ENCODE peak calls at places on chromosomes 2 and 18, in six cellular contexts. D is CD8-positive, alpha-beta T cell; Y is cardiac muscle cell; K is mesendoderm; H is thoracic aorta; F is tibial artery. I is an unnamed sample. For H3K4me1, the result is how much of the 10 kb centered on the place peaks cover.

GRCh38 chr2:15890936-15891905 is 49.1 kb upstream of the MYCN start:
- DNase-seq in K (peak), F (no peak), H (no peak), Y (peak), D (no peak), I (no peak)

GRCh38 chr2:207214446-207214845 is 48.7 kb upstream of the KLF7 start:
- DNase-seq in D (no peak), K (no peak), H (no peak), Y (no peak), F (no peak), I (no peak)

GRCh38 chr2:7725132-7725849 is 808.1 kb downstream of the RNF144A start:
- DNase-seq in Y (peak), K (peak), F (no peak), H (no peak), D (peak), I (peak)

GRCh38 chr2:144671695-144672094 is 151.8 kb upstream of the ZEB2 start:
- DNase-seq in Y (no peak), F (no peak), K (no peak), D (no peak), H (no peak), I (no peak)

GRCh38 chr2:96538487-96539214 is 2.1 kb downstream of the ARID5A start:
- DNase-seq in D (peak), K (peak), Y (peak), H (peak), F (peak), I (peak)

GRCh38 chr2:45706028-45706427 is 54.6 kb downstream of the PRKCE start:
- DNase-seq in F (no peak), H (no peak), K (no peak), Y (no peak), D (no peak), I (no peak)

GRCh38 chr2:170665743-170666142 is 49.4 kb upstream of the SP5 start:
- DNase-seq in F (no peak), H (no peak), K (no peak), D (no peak), Y (no peak), I (no peak)

GRCh38 chr2:231935815-231936214 is 9.6 kb upstream of the NPPC start:
- DNase-seq in D (no peak), Y (no peak), F (no peak), K (no peak), H (no peak), I (no peak)

GRCh38 chr2:27378096-27378808 is 2.3 kb downstream of the ZNF513 start:
- DNase-seq in K (no peak), F (no peak), H (no peak), Y (no peak), D (peak), I (no peak)

GRCh38 chr2:147623328-147623727 is 221.5 kb upstream of the ACVR2A start:
- DNase-seq in Y (no peak), D (no peak), F (no peak), K (no peak), H (no peak), I (no peak)

GRCh38 chr2:45210466-45211195 is 201.4 kb upstream of the SIX2 start:
- DNase-seq in Y (no peak), D (no peak), F (no peak), H (no peak), K (no peak), I (no peak)

GRCh38 chr18:76979111-76979751 is 153.4 kb downstream of the MBP start:
- DNase-seq in Y (no peak), F (no peak), K (no peak), D (no peak), H (no peak), I (no peak)

GRCh38 chr2:126419403-126419802 is 236.6 kb upstream of the GYPC start:
- DNase-seq in Y (no peak), K (no peak), F (no peak), H (no peak), D (no peak), I (no peak)
- H3K4me1 ChIP-seq in Y (under half), K (under half), F (under half), H (under half), D (under half), I (under half)

DNA sequence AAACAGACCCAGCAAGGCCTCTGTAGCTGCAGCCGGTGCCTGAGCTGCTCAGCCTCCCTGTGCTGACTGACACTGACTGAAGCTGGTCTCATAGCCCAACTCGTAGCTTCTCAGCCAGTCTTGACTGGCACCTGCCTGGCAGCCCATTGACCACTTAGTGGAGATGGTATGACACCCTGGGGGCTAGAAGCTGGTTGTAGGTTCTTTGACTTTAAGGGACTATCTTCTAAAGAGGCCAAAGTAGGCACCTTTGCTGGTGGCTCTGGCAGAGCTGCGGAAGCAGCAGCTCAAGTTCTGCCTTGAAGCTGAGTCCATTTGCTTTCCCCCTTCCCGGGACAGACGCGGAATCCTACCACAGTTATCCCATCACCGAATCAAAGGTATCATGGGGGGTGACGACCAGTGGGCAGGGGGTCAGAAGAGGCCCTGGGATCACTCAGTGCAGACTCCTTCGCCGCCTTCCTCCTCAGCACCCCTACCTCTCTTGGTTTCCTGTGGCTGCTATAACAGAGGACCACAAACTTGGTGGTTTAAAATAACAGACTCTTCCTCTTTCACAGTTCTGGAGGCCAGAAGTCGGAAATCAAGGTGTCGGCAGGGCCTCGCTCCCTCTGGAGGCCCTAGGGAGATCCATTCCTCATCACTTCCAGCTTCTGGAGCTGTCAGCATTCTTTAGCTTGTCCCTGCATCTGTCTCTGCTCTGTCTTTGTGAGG is 13.8 kb upstream of the FOSL2 start:
- DNase-seq in D (no peak), K (no peak), F (no peak), H (no peak), Y (no peak), I (no peak)
- H3K27ac ChIP-seq in D (no peak), K (no peak), F (no peak), H (no peak), Y (no peak), I (no peak)

DNA sequence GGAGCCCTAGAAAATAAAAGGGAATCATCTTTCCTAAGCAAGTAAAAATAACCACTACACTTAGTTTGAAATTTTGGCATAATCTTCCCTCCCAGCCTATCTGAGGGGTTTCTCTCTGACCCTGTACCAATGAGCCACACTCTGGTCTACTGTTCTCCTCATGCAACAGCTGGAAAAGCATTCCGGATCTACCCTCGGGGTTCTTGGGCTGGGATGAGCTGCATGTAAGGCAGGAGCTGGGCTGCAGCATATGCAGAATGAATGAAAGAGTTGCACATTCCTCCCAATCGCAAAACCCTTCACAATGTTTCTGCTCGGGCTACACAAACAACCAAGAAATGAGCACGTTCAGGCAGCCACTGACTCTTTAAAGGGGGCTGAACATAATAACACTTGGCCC is 180.2 kb upstream of the ZFP36L2 start:
- DNase-seq in K (peak), D (no peak), H (no peak), Y (no peak), F (no peak), I (no peak)
- H3K4me1 ChIP-seq in K (under half), D (under half), H (under half), Y (under half), F (under half), I (under half)

GRCh38 chr2:239255643-239256042 is 145.2 kb downstream of the HDAC4 start:
- DNase-seq in D (no peak), Y (no peak), F (no peak), K (no peak), H (no peak), I (no peak)
- H3K27ac ChIP-seq in D (no peak), Y (no peak), F (no peak), K (no peak), H (no peak), I (no peak)

DNA sequence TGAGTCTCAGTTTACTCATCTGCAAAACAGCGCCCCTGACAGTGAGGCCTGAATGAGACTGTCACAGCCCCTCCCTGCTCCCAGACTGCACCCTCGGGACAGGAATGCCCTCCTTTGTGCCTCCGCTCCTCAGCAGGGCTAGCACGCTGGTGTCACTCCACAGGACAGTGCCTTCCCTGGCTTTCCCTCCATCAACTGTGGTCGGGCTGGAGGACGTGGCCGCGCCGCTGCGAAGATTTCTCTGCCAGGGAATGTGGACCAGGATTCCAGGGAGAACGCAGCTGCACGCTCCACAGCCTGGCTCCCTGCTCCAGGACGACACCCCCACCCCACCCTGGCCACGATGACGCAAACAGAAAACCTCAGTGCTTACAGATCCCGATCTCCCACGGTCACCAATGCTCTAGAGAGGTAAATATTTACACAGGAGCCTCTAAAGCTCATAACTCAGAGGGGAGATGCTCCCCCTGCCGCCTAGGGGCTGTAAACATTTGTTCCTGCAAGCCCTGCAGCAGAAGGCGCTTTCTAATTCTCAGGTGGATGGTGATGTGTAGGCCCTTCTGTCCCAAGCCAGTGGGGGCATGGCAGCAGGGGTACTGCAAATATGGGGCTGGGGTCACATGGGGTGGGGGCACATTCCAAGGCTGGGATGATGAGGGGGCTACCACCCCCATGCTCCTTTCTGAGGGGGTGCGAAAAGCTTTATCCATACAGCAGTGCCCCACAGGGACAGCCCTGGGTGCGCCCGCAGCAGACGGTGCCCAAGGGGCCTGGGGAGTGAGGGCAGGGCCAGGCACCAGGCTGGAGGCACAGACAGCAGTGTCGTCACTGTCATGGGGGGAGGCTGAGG is 12.4 kb downstream of the HS6ST1 start:
- DNase-seq in K (peak), H (no peak), Y (peak), F (no peak), D (no peak), I (no peak)
- H3K4me1 ChIP-seq in K (under half), H (under half), Y (under half), F (under half), D (under half), I (under half)

GRCh38 chr2:108637304-108637669 is 82.0 kb upstream of the RANBP2 start:
- DNase-seq in K (no peak), F (peak), Y (peak), H (no peak), D (no peak), I (no peak)

GRCh38 chr2:108632748-108633147 is 86.5 kb upstream of the RANBP2 start:
- DNase-seq in H (no peak), Y (no peak), K (no peak), F (no peak), D (no peak), I (no peak)

GRCh38 chr2:108634591-108635160 is 84.6 kb upstream of the RANBP2 start:
- DNase-seq in Y (peak), K (peak), D (no peak), H (no peak), F (no peak), I (no peak)

GRCh38 chr2:108633379-108633778 is 85.9 kb upstream of the RANBP2 start:
- DNase-seq in D (no peak), Y (no peak), K (no peak), F (no peak), H (no peak), I (no peak)

DNA sequence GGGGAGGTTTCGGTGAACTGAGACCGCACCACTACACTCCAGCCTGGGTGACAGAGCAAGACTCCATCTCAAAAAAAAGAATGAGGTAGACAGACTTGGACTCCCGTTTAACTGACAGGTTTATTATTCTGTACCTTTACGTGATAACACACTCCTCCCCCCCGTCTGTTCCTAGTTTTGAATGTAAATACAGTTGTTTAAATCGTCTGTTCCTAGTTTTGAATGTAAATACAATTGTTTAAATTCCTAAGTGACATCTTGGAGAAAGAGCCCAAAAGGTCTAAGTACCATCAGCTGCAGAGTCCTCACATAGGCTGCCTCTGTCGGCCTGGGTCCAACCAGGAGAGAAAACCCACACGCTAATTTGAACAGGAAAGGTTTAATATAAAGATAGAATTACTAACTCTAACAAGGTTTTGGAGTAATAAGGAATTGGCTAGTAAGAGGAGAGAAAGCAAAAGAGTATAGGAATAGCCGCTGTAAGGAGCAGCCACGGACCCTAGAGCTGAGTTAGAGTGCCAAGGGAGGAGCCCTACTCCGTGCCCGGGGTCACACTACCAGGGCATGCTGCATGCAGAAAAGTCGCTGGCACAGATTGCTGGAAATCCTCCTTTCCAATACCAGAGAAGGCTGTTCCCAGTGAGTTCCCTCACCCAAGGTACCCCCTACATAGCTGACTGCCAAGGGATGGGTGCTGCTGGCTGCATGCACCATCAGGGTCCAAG is 83.5 kb upstream of the RANBP2 start:
- DNase-seq in F (no peak), D (no peak), H (no peak), Y (no peak), K (no peak), I (no peak)
- H3K27ac ChIP-seq in F (peak), D (no peak), H (no peak), Y (peak), K (no peak), I (no peak)

DNA sequence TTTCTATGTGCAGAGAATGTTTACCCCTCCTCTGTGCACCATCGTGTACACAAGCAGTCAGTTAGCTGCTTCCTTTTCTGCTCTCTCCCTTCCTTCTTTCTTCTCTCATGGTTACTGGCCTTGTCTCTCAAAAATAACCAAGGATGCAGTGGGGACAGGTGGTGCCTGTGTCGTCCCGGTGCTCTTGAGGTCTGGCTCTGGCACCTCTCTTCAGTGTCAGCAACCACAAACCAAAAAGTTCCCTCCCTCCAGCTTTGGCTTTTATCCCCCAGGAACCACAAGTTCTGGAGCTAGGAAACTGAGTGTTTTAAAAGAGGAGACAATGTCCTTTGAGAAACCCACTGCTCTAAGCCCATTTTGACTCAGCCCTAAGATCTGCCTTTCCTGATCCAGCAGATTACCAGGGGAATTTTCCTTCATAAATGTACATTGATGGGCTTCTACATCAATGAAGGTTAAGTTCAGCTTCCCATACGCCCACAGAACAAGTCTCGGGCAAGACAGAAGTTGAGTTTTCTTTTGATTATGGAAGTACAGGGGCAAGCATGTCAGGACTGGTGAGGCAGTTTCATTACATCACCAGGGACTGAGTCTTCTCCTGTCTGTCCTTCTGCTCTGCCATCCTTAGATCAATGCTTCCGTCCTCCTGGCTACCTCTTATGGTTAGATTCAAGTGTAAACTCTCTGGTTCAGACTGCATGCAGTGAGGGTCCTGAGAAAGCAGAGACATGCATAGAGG is 232.2 kb downstream of the SETBP1 start:
- DNase-seq in H (no peak), K (no peak), Y (no peak), D (no peak), F (no peak), I (no peak)
- H3K4me1 ChIP-seq in H (under half), K (under half), Y (under half), D (under half), F (under half), I (under half)

DNA sequence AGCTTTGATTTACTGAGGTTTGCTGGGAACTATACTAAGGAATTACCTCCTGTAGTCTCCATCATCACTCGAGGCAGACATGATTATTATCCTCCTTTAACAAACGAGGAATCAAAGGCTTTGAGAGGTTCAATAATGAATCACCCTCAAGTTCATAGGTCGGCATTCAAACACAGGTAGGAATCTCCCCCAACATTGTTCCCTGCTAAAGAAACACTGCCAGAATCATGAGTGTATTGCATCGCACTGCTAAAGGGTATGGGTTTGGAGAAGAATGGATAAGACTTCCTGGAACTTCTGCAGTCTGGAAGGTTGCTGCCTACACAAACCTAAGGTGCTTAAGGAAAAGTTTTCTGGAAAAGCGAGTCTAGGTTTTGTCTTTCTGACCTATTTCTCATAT is 260.3 kb upstream of the SESTD1 start:
- DNase-seq in H (no peak), K (peak), Y (no peak), F (no peak), D (no peak), I (no peak)
- H3K27ac ChIP-seq in H (no peak), K (no peak), Y (no peak), F (no peak), D (no peak), I (no peak)

DNA sequence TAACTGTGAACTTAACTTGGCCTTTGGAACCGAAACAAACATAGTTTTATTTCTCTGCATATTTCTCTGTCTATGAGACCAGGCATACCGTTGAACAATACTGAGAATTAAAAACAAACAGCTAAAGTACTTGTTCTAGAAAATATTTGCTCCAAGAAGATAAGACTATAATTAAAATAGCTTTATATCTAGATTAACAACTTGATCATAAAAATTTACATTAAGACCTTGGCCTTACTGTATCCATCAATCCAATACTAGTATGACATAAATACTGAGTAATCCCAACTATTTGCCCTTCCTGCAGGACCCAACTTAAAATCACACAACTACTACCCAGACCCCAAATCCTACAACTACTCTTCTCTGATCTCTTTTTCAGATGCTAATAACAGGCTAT is 260.9 kb downstream of the RIT2 start:
- DNase-seq in D (no peak), F (no peak), Y (no peak), K (peak), H (no peak), I (no peak)
- H3K4me1 ChIP-seq in D (under half), F (under half), Y (under half), K (under half), H (under half), I (under half)

GRCh38 chr2:239322414-239323086 is 78.3 kb downstream of the HDAC4 start:
- DNase-seq in H (no peak), D (peak), Y (no peak), F (no peak), K (no peak), I (no peak)
- H3K27ac ChIP-seq in H (no peak), D (peak), Y (no peak), F (no peak), K (no peak), I (peak)